ENCODE peak calls at places on chromosomes 5 and 9, in six cellular contexts. L is H1, J is GM12878, A is HCT116, O is K562, Q is HepG2. I is an unnamed sample.

GRCh38 chr5:124744170-124744911 is 2.1 kb downstream of the ZNF608 start:
- DNase-seq in L (no peak), J (no peak), A (no peak), O (no peak), Q (no peak), I (no peak)

GRCh38 chr5:40385544-40385943 is 294.2 kb upstream of the PTGER4 start:
- DNase-seq in L (peak; percentile 38), J (no peak), A (peak; percentile 23), O (no peak), Q (no peak), I (no peak)

GRCh38 chr9:131496844-131497425 is 5.8 kb upstream of the POMT1 start:
- DNase-seq in L (no peak), J (no peak), A (no peak), O (no peak), Q (no peak), I (no peak)

GRCh38 chr9:37295796-37296195 is 126.7 kb upstream of the GRHPR start:
- DNase-seq in L (no peak), J (no peak), A (no peak), O (peak; percentile 47), Q (no peak), I (no peak)

GRCh38 chr5:10488144-10488543 is 46.5 kb downstream of the ROPN1L start:
- DNase-seq in L (no peak), J (no peak), A (no peak), O (no peak), Q (no peak), I (no peak)

GRCh38 chr9:98129451-98129881 is 10.4 kb upstream of the TRIM14 start:
- DNase-seq in L (no peak), J (no peak), A (no peak), O (no peak), Q (no peak), I (no peak)

GRCh38 chr9:104971521-104971920 is 43.6 kb upstream of the ABCA1 start:
- DNase-seq in L (no peak), J (no peak), A (no peak), O (no peak), Q (no peak), I (no peak)

GRCh38 chr5:29614202-29614601 is 1579.3 kb upstream of the CDH6 start:
- DNase-seq in L (no peak), J (no peak), A (no peak), O (no peak), Q (no peak), I (no peak)

GRCh38 chr5:41835625-41836024 is 34.6 kb downstream of the OXCT1 start:
- DNase-seq in L (no peak), J (no peak), A (peak; percentile 13), O (no peak), Q (no peak), I (no peak)

GRCh38 chr5:43037929-43038510 is 2.1 kb downstream of the ANXA2R start:
- DNase-seq in L (no peak), J (no peak), A (no peak), O (no peak), Q (no peak), I (no peak)

GRCh38 chr5:19950897-19951296 is 37.1 kb downstream of the CDH18 start:
- DNase-seq in L (no peak), J (no peak), A (no peak), O (no peak), Q (no peak), I (no peak)

GRCh38 chr9:27572918-27573698 is at the start of gene C9orf72:
- DNase-seq in L (no peak), J (no peak), A (no peak), O (peak; percentile 70), Q (peak; percentile 27), I (peak; percentile 23)

GRCh38 chr5:80170117-80170535 is 85.7 kb downstream of the SERINC5 start:
- DNase-seq in L (no peak), J (no peak), A (no peak), O (no peak), Q (no peak), I (no peak)

GRCh38 chr9:90961375-90961774 is 159.8 kb downstream of the SYK start:
- DNase-seq in L (no peak), J (no peak), A (no peak), O (no peak), Q (no peak), I (no peak)

GRCh38 chr9:22529426-22530199 is 83.0 kb downstream of the DMRTA1 start:
- DNase-seq in L (no peak), J (no peak), A (no peak), O (no peak), Q (no peak), I (no peak)

GRCh38 chr9:132036521-132036920 is 43.1 kb downstream of the MED27 start:
- DNase-seq in L (no peak), J (no peak), A (no peak), O (no peak), Q (no peak), I (no peak)

GRCh38 chr9:77015291-77016048 is 4.0 kb upstream of the FOXB2 start:
- DNase-seq in L (no peak), J (no peak), A (no peak), O (no peak), Q (no peak), I (no peak)

GRCh38 chr5:122311888-122312669 is at the start of gene SNCAIP:
- DNase-seq in L (no peak), J (no peak), A (no peak), O (peak; percentile 14), Q (no peak), I (no peak)

GRCh38 chr5:167228134-167228533 is 1063.3 kb upstream of the WWC1 start:
- DNase-seq in L (no peak), J (no peak), A (no peak), O (no peak), Q (no peak), I (no peak)

GRCh38 chr5:35230043-35230611 is at the start of gene PRLR:
- DNase-seq in L (no peak), J (no peak), A (no peak), O (no peak), Q (peak; percentile 69), I (no peak)

GRCh38 chr5:72852356-72852755 is 35.9 kb downstream of the TNPO1 start:
- DNase-seq in L (no peak), J (no peak), A (no peak), O (no peak), Q (no peak), I (no peak)
- H3K36me3 ChIP-seq in L (peaks cover 25% of the 10 kb centered on the region), J (no peaks in the 10 kb centered on the region), A (peaks cover 55% of the 10 kb centered on the region), O (peaks cover 80% of the 10 kb centered on the region), Q (peaks cover 36% of the 10 kb centered on the region), I (peaks cover 65% of the 10 kb centered on the region)

DNA sequence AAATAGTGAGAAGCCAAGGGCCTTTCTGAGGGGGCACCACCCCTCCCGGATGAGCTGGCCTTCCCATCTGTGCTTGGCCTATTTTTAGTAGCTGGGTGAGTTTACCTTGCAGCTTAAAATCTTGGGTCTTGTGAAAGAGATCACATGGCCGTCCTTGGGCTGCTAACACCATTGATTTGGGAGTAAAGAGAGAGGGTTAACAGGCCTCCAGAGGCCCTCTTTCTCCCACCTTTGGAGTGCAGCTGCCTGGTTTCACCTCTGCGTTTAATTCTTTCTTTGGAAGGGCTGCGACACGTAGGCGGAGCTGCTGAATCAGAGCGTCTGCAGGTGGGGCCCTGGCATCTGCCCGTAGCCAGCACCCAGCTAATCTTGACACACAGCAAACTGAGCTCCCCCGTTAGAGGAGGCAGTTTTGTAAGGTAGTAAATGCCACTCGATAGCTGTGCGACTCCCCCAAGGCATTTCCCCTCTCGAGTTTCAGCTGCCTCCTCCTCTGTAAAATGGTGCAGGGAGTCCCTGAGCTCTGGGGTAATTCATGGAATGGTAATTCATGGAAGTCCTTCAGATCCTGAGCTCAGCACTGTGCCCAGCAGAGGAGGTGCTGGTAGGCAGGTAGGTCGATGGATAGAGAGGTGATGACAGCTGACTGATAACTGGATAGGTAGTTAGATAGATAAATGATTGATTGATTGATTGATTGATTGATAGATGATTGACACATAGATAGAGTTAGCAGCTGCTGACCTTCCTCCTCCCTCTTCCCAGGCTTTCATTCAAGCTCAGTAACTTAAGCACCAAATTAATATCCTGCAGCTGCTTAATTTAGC is 13.0 kb downstream of the OLFM1 start:
- DNase-seq in L (no peak), J (no peak), A (no peak), O (no peak), Q (no peak), I (no peak)
- TF ChIP-seq ZNF274 in L (no peak), J (no peak), A (no peak), O (no peak), Q (no peak), I (no peak)

DNA sequence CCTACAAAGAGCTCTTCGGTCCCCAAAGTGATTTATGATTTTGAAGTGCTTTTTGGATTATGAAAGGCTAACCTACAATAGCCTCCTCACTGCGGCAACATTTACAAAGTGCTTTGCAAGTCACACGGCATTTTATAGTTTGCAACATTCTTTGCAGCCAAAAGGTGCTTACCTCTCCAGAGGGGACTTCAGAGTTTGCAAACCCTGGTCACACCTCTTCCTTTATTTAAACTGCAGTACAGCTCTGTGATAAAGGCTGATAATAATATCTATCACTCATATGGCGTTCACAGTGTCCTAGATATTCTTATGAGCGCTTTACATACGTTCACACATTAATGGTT is 20.0 kb upstream of the CRB2 start:
- DNase-seq in L (no peak), J (no peak), A (no peak), O (no peak), Q (no peak), I (no peak)
- H3K4me3 ChIP-seq in L (no peak overlapping the region), J (no peak overlapping the region), A (no peak overlapping the region), O (no peak overlapping the region), Q (no peak overlapping the region), I (no peak overlapping the region)

DNA sequence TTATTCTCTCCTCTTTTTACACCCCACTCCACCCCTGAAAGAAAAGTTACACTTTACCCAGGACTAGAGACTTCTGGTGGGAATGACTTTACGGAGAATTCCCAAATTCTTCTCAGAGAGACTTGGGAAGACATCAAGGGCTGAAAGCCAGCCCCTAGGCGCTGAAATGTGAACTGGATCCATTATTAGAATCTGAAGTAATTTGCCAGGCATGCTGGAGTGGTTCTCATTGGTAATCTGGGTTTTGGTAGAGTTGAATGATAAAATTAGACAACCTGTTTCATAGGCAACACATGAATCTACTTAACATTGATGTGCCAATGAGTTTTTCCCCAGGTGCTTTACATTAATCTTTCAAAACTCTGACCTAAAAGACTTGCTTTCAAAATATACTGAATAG is 324.8 kb downstream of the ADAMTS6 start:
- DNase-seq in L (no peak), J (no peak), A (no peak), O (no peak), Q (no peak), I (no peak)
- H3K36me3 ChIP-seq in L (no peaks in the 10 kb centered on the region), J (no peaks in the 10 kb centered on the region), A (no peaks in the 10 kb centered on the region), O (no peaks in the 10 kb centered on the region), Q (no peaks in the 10 kb centered on the region), I (no peaks in the 10 kb centered on the region)

DNA sequence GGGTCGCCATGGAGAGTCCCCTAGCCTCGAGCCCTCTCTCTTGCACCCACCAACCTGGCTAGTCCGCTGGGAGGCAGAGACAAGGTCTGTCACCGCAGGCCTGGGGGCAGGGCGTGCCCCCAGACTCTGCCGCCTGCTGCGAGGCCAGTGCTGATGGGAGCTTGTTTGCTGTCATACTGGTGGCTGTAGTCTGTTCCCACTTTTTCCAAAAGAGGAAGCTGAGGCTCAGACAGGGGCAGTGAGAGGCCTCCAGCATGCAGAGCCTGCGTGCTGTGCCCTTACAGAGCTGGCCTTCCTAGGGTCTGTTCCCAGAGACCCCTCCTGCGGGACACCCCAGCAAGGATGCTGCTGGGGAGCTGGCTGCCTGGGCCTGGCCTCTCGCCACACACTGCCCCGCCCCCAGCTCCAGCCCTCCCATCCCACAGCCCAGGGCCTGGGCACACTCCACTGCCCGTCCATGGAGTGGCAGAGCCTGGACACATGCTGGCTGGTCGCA is 21.0 kb upstream of the SUSD3 start:
- DNase-seq in L (no peak), J (no peak), A (no peak), O (no peak), Q (no peak), I (no peak)
- TF ChIP-seq ZNF274 in L (no peak), J (no peak), A (no peak), O (no peak), Q (no peak), I (no peak)

GRCh38 chr5:1447772-1448361 is 2.6 kb upstream of the SLC6A3 start:
- DNase-seq in L (no peak), J (no peak), A (no peak), O (no peak), Q (no peak), I (no peak)
- H3K4me3 ChIP-seq in L (no peak overlapping the region), J (no peak overlapping the region), A (no peak overlapping the region), O (no peak overlapping the region), Q (no peak overlapping the region), I (no peak overlapping the region)